ENCODE peak calls at places on chromosomes 16 and 17, in seven cellular contexts. G, A, T, H, Z, I and M are unnamed samples.

GRCh38 chr17:34465756-34466155 is 102.7 kb upstream of the CCL1 start:
- DNase-seq in G (no peak), A (no peak), T (no peak), H (no peak), Z (no peak), I (no peak), M (no peak)

GRCh38 chr16:84553873-84554399 is 49.5 kb upstream of the MEAK7 start:
- DNase-seq in G (no peak), A (no peak), T (no peak), H (no peak), Z (no peak), I (no peak), M (no peak)

GRCh38 chr16:1745900-1746692 is 25.2 kb downstream of the NME3 start:
- DNase-seq in G (no peak), A (peak), T (peak), H (peak), Z (peak), I (no peak), M (no peak)

GRCh38 chr16:3071655-3072054 is 6.2 kb downstream of the IL32 start:
- DNase-seq in G (no peak), A (no peak), T (no peak), H (no peak), Z (no peak), I (no peak), M (no peak)

GRCh38 chr17:75970626-75971025 is 8.3 kb downstream of the ACOX1 start:
- DNase-seq in G (no peak), A (no peak), T (no peak), H (no peak), Z (no peak), I (no peak), M (no peak)

GRCh38 chr17:13362341-13363122 is 239.2 kb downstream of the HS3ST3A1 start:
- DNase-seq in G (no peak), A (peak), T (peak), H (peak), Z (no peak), I (no peak), M (no peak)

GRCh38 chr16:54233626-54234025 is 53.0 kb downstream of the IRX3 start:
- DNase-seq in G (no peak), A (no peak), T (no peak), H (no peak), Z (no peak), I (no peak), M (no peak)

GRCh38 chr16:57341441-57342303 is 16.9 kb upstream of the CCL22 start:
- DNase-seq in G (no peak), A (peak), T (no peak), H (peak), Z (no peak), I (no peak), M (no peak)

GRCh38 chr16:12531937-12532336 is 271.8 kb downstream of the CPPED1 start:
- DNase-seq in G (no peak), A (peak), T (no peak), H (peak), Z (peak), I (no peak), M (no peak)

GRCh38 chr17:71472809-71473789 is 647.7 kb upstream of the SOX9 start:
- DNase-seq in G (peak), A (peak), T (peak), H (peak), Z (peak), I (no peak), M (peak)

GRCh38 chr17:54277868-54278267 is 455.1 kb downstream of the KIF2B start:
- DNase-seq in G (no peak), A (no peak), T (no peak), H (no peak), Z (no peak), I (no peak), M (no peak)

GRCh38 chr16:84891149-84891795 is 71.5 kb downstream of the CRISPLD2 start:
- DNase-seq in G (no peak), A (no peak), T (no peak), H (no peak), Z (no peak), I (no peak), M (no peak)

GRCh38 chr17:39578272-39578671 is 29.4 kb downstream of the NEUROD2 start:
- DNase-seq in G (no peak), A (no peak), T (no peak), H (no peak), Z (no peak), I (no peak), M (no peak)

GRCh38 chr17:82931696-82932060 is 91.9 kb upstream of the ZNF750 start:
- DNase-seq in G (no peak), A (peak), T (no peak), H (no peak), Z (peak), I (no peak), M (no peak)

GRCh38 chr16:49755291-49755611 is 100.7 kb downstream of the ZNF423 start:
- DNase-seq in G (no peak), A (peak), T (peak), H (peak), Z (peak), I (no peak), M (peak)
- H4K8ac ChIP-seq in G (no peak), A (no peak), T (no peak), H (peak), Z (peak), I (no peak), M (no peak)

GRCh38 chr16:30494028-30494427 is 21.5 kb downstream of the ITGAL start:
- DNase-seq in G (no peak), A (no peak), T (no peak), H (no peak), Z (no peak), I (no peak), M (no peak)
- H3K23ac ChIP-seq in G (no peak), A (no peak), T (no peak), H (no peak), Z (no peak), I (no peak), M (no peak)

GRCh38 chr16:81627729-81628128 is 151.4 kb upstream of the PLCG2 start:
- DNase-seq in G (no peak), A (no peak), T (no peak), H (no peak), Z (no peak), I (no peak), M (no peak)

GRCh38 chr16:81626181-81626674 is 152.9 kb upstream of the PLCG2 start:
- DNase-seq in G (no peak), A (peak), T (no peak), H (no peak), Z (no peak), I (no peak), M (no peak)

GRCh38 chr16:81624718-81625543 is 154.2 kb upstream of the PLCG2 start:
- DNase-seq in G (no peak), A (no peak), T (no peak), H (no peak), Z (no peak), I (no peak), M (no peak)

GRCh38 chr16:81625544-81626152 is 153.4 kb upstream of the PLCG2 start:
- DNase-seq in G (no peak), A (peak), T (no peak), H (peak), Z (peak), I (no peak), M (no peak)

DNA sequence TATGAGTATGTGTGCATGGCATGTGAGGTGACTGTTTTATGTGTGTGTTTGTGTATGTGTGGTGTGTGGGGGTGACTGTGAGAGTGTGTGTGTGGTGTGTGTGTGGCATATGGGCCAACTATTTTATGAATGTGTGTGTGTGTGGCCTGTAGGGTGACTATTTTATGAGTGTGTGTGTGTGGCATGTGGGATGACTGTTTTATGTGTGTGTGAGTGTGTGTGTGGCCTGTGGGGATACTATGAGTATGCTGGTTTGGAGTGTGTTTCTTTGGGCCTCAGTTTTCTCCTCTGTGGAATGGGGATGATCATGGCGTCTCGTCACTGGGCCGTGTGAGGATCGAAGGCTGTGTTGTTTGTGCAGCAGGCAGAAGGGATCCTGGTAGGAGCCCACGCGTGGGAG is 152.1 kb upstream of the PLCG2 start:
- DNase-seq in G (no peak), A (peak), T (no peak), H (peak), Z (no peak), I (no peak), M (no peak)
- H4K8ac ChIP-seq in G (no peak), A (no peak), T (no peak), H (peak), Z (no peak), I (no peak), M (no peak)

GRCh38 chr16:55368205-55368604 is 44.2 kb downstream of the IRX6 start:
- DNase-seq in G (no peak), A (no peak), T (no peak), H (no peak), Z (peak), I (no peak), M (no peak)

GRCh38 chr16:55367796-55368195 is 43.8 kb downstream of the IRX6 start:
- DNase-seq in G (no peak), A (peak), T (no peak), H (no peak), Z (peak), I (no peak), M (no peak)

GRCh38 chr16:55369151-55369550 is 45.1 kb downstream of the IRX6 start:
- DNase-seq in G (no peak), A (no peak), T (no peak), H (no peak), Z (no peak), I (no peak), M (no peak)

GRCh38 chr16:55367301-55367745 is 43.3 kb downstream of the IRX6 start:
- DNase-seq in G (no peak), A (no peak), T (no peak), H (no peak), Z (no peak), I (no peak), M (no peak)

DNA sequence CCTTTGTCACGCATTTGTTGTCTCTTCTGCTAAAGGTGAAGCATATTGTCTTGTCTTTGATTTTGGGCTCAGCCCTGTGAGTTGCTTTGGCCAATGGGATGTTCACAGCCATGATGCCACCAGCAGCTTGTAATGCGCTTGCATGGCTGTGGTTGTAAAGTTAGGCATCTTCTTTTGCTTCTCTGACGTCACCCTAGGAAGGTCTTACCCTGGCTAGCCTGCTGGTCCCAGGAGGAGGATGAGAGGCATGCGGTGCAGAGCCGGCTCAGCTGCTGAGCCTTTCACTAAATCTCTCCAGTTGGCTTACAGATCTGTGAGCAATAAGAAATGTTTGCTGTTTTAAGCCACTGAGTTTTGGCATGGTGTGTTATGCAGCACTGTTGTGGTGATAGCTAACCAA is 40.8 kb downstream of the IRX6 start:
- DNase-seq in G (no peak), A (no peak), T (no peak), H (no peak), Z (peak), I (no peak), M (no peak)
- H3K23ac ChIP-seq in G (no peak), A (no peak), T (no peak), H (no peak), Z (no peak), I (no peak), M (no peak)

GRCh38 chr17:63405020-63405419 is 41.1 kb downstream of the CYB561 start:
- DNase-seq in G (no peak), A (no peak), T (no peak), H (no peak), Z (no peak), I (no peak), M (no peak)

GRCh38 chr17:63402808-63403207 is 43.3 kb downstream of the CYB561 start:
- DNase-seq in G (no peak), A (peak), T (no peak), H (peak), Z (no peak), I (no peak), M (no peak)

GRCh38 chr17:63407741-63408330 is 38.3 kb downstream of the CYB561 start:
- DNase-seq in G (no peak), A (no peak), T (no peak), H (no peak), Z (peak), I (no peak), M (no peak)

GRCh38 chr17:63405741-63406261 is 40.3 kb downstream of the CYB561 start:
- DNase-seq in G (no peak), A (peak), T (peak), H (peak), Z (peak), I (no peak), M (no peak)

GRCh38 chr17:63406689-63407330 is 39.3 kb downstream of the CYB561 start:
- DNase-seq in G (peak), A (peak), T (peak), H (peak), Z (peak), I (peak), M (peak)
- H4K8ac ChIP-seq in G (no peak), A (no peak), T (no peak), H (no peak), Z (no peak), I (no peak), M (no peak)

GRCh38 chr17:16247589-16247984 is 30.6 kb downstream of the PIGL start:
- DNase-seq in G (no peak), A (no peak), T (no peak), H (no peak), Z (no peak), I (no peak), M (no peak)

GRCh38 chr17:16239931-16240330 is 22.9 kb downstream of the PIGL start:
- DNase-seq in G (no peak), A (no peak), T (no peak), H (no peak), Z (no peak), I (no peak), M (no peak)

GRCh38 chr17:16243811-16244567 is 27.0 kb downstream of the PIGL start:
- DNase-seq in G (peak), A (peak), T (peak), H (no peak), Z (no peak), I (no peak), M (no peak)

GRCh38 chr17:16241906-16242399 is 24.9 kb downstream of the PIGL start:
- DNase-seq in G (no peak), A (no peak), T (no peak), H (no peak), Z (no peak), I (no peak), M (no peak)

GRCh38 chr17:16243385-16243784 is 26.4 kb downstream of the PIGL start:
- DNase-seq in G (no peak), A (peak), T (no peak), H (no peak), Z (no peak), I (no peak), M (no peak)
- H3K23ac ChIP-seq in G (no peak), A (no peak), T (no peak), H (no peak), Z (no peak), I (no peak), M (no peak)

GRCh38 chr17:20952183-20952582 is 90.6 kb downstream of the USP22 start:
- DNase-seq in G (no peak), A (no peak), T (no peak), H (no peak), Z (no peak), I (no peak), M (no peak)
- H4K8ac ChIP-seq in G (no peak), A (no peak), T (no peak), H (no peak), Z (no peak), I (no peak), M (no peak)

GRCh38 chr17:45889579-45889978 is 4.8 kb upstream of the MAPT start:
- DNase-seq in G (peak), A (no peak), T (peak), H (no peak), Z (no peak), I (no peak), M (no peak)
- H3K23ac ChIP-seq in G (no peak), A (no peak), T (no peak), H (no peak), Z (no peak), I (no peak), M (no peak)